ENCODE peak calls at places on chromosomes 4 and X, in ten cellular contexts. H, T, N, R, S, V, C, G, U and F are unnamed samples.

GRCh38 chrX:40329616-40330015 is 231.9 kb upstream of the BCOR start:
- DNase-seq in H (no peak), T (no peak), N (no peak), R (no peak), S (no peak), V (no peak), C (no peak), G (no peak), U (no peak), F (no peak)

GRCh38 chr4:107712236-107712635 is 7.8 kb downstream of the PAPSS1 start:
- DNase-seq in H (no peak), T (no peak), N (no peak), R (peak), S (no peak), V (no peak), C (no peak), G (no peak), U (no peak), F (no peak)

GRCh38 chr4:78519962-78520361 is 31.6 kb upstream of the ANXA3 start:
- DNase-seq in H (no peak), T (no peak), N (no peak), R (no peak), S (no peak), V (no peak), C (no peak), G (no peak), U (no peak), F (no peak)

GRCh38 chr4:176270669-176271068 is 1.6 kb upstream of the ASB5 start:
- DNase-seq in H (no peak), T (no peak), N (no peak), R (peak), S (no peak), V (no peak), C (no peak), G (no peak), U (peak), F (no peak)

GRCh38 chrX:45295587-45295986 is 94.9 kb upstream of the DIPK2B start:
- DNase-seq in H (no peak), T (no peak), N (no peak), R (peak), S (no peak), V (no peak), C (no peak), G (peak), U (no peak), F (no peak)

GRCh38 chrX:26783512-26784225 is 567.7 kb downstream of the MAGEB5 start:
- DNase-seq in H (no peak), T (no peak), N (no peak), R (peak), S (peak), V (no peak), C (peak), G (peak), U (no peak), F (peak)

GRCh38 chr4:48322063-48322462 is 19.3 kb upstream of the SLAIN2 start:
- DNase-seq in H (no peak), T (no peak), N (no peak), R (no peak), S (no peak), V (no peak), C (no peak), G (no peak), U (no peak), F (no peak)

GRCh38 chr4:36054750-36055467 is 189.4 kb downstream of the ARAP2 start:
- DNase-seq in H (no peak), T (no peak), N (no peak), R (peak), S (peak), V (no peak), C (no peak), G (no peak), U (no peak), F (no peak)

GRCh38 chr4:83662204-83662603 is 126.3 kb downstream of the GPAT3 start:
- DNase-seq in H (no peak), T (no peak), N (no peak), R (no peak), S (no peak), V (no peak), C (no peak), G (no peak), U (no peak), F (no peak)

GRCh38 chr4:77157859-77158486 is 966 bp downstream of the CCNG2 start:
- DNase-seq in H (peak), T (peak), N (peak), R (peak), S (peak), V (peak), C (peak), G (peak), U (peak), F (peak)

GRCh38 chr4:135485371-135485770 is 1283.8 kb upstream of the PABPC4L start:
- DNase-seq in H (no peak), T (no peak), N (no peak), R (peak), S (no peak), V (no peak), C (no peak), G (no peak), U (no peak), F (no peak)

GRCh38 chr4:498328-498919 is 532 bp downstream of the ZNF721 start:
- DNase-seq in H (no peak), T (no peak), N (no peak), R (peak), S (no peak), V (no peak), C (no peak), G (no peak), U (no peak), F (peak)

GRCh38 chr4:130023088-130023487 is 927.1 kb downstream of the C4orf33 start:
- DNase-seq in H (no peak), T (no peak), N (no peak), R (no peak), S (no peak), V (no peak), C (no peak), G (no peak), U (no peak), F (no peak)

GRCh38 chr4:112075129-112075753 is 70.0 kb upstream of the FAM241A start:
- DNase-seq in H (peak), T (peak), N (no peak), R (peak), S (peak), V (no peak), C (peak), G (peak), U (peak), F (peak)

GRCh38 chrX:120781416-120781815 is 94.2 kb downstream of the CT47B1 start:
- DNase-seq in H (no peak), T (no peak), N (no peak), R (peak), S (no peak), V (no peak), C (no peak), G (no peak), U (no peak), F (no peak)

GRCh38 chr4:8709050-8709728 is 116.6 kb downstream of the CPZ start:
- DNase-seq in H (no peak), T (no peak), N (no peak), R (no peak), S (no peak), V (peak), C (no peak), G (no peak), U (no peak), F (no peak)